ENCODE peak calls at places on chromosome 9, in nine cellular contexts. L is ovary, E is IMR-90, S is endothelial cell of umbilical vein, T is esophagus muscularis mucosa, D is H1, Z is A549, A is SJSA1, W is lung. M is an unnamed sample. For H3K4me1 and H3K9me3, the result is how much of the 10 kb centered on the place peaks cover.

GRCh38 chr9:119667163-119667562 is 297.9 kb upstream of the BRINP1 start:
- DNase-seq in D (no peak), A (no peak), Z (no peak), W (no peak), L (no peak), S (no peak), T (no peak), E (no peak), M (no peak)

GRCh38 chr9:7879551-7880245 is 80.1 kb upstream of the DMAC1 start:
- DNase-seq in Z (no peak), W (no peak), L (no peak), D (peak), S (no peak), E (no peak), A (no peak), T (no peak), M (no peak)

GRCh38 chr9:1612886-1613285 is 402.3 kb upstream of the SMARCA2 start:
- DNase-seq in E (no peak), L (no peak), S (no peak), W (no peak), T (no peak), Z (no peak), A (no peak), D (no peak), M (no peak)

GRCh38 chr9:131739988-131740648 is at the start of gene RAPGEF1:
- DNase-seq in T (no peak), L (peak), D (peak), A (peak), W (peak), E (no peak), Z (peak), S (no peak), M (no peak)

GRCh38 chr9:89435315-89435823 is 62.5 kb downstream of the SEMA4D start:
- DNase-seq in W (peak), E (no peak), L (no peak), Z (peak), A (no peak), S (no peak), D (peak), T (no peak), M (peak)

GRCh38 chr9:126830827-126831226 is 26.0 kb downstream of the ZBTB43 start:
- DNase-seq in E (no peak), Z (no peak), D (no peak), W (no peak), T (no peak), A (no peak), L (no peak), S (no peak), M (no peak)

GRCh38 chr9:134885647-134886412 is 5.2 kb downstream of the FCN2 start:
- DNase-seq in Z (no peak), A (no peak), E (no peak), W (no peak), T (no peak), S (no peak), L (no peak), D (no peak), M (no peak)

GRCh38 chr9:107330420-107330819 is 47.3 kb downstream of the RAD23B start:
- DNase-seq in E (no peak), S (no peak), A (no peak), L (no peak), D (no peak), Z (no peak), W (no peak), T (no peak), M (no peak)

GRCh38 chr9:109190151-109190550 is 23.1 kb upstream of the FRRS1L start:
- DNase-seq in A (no peak), D (no peak), Z (no peak), S (no peak), W (no peak), L (no peak), E (peak), T (no peak), M (no peak)

GRCh38 chr9:88278036-88278435 is 110.2 kb upstream of the SPIN1 start:
- DNase-seq in D (no peak), Z (no peak), W (no peak), L (no peak), E (no peak), S (no peak), T (no peak), A (no peak), M (no peak)

GRCh38 chr9:607417-607816 is 234.1 kb upstream of the DMRT1 start:
- DNase-seq in W (peak), E (no peak), S (no peak), D (no peak), T (no peak), A (no peak), L (no peak), Z (no peak), M (no peak)

GRCh38 chr9:18492612-18493011 is 18.7 kb downstream of the ADAMTSL1 start:
- DNase-seq in T (no peak), S (peak), A (no peak), Z (no peak), W (no peak), E (no peak), D (no peak), L (no peak), M (no peak)

GRCh38 chr9:36665921-36666429 is 93.3 kb downstream of the MELK start:
- DNase-seq in E (peak), W (no peak), A (no peak), T (no peak), Z (no peak), D (no peak), L (no peak), S (peak), M (no peak)

GRCh38 chr9:76576344-76576743 is 117.4 kb downstream of the GCNT1 start:
- DNase-seq in S (no peak), W (no peak), E (peak), T (no peak), L (no peak), Z (no peak), A (peak), D (no peak), M (no peak)

GRCh38 chr9:87336407-87336806 is 161.3 kb upstream of the DAPK1 start:
- DNase-seq in A (no peak), L (no peak), T (peak), D (no peak), Z (peak), S (no peak), W (no peak), E (no peak), M (no peak)

GRCh38 chr9:128635266-128636023 is 21.2 kb downstream of the DYNC2I2 start:
- DNase-seq in L (peak), T (peak), A (peak), Z (peak), S (peak), D (peak), E (peak), W (peak), M (peak)

GRCh38 chr9:36137392-36138004 is 965 bp downstream of the GLIPR2 start:
- DNase-seq in A (no peak), W (no peak), Z (no peak), L (peak), S (peak), T (no peak), D (no peak), E (peak), M (no peak)

GRCh38 chr9:132584616-132585560 is 2.5 kb downstream of the BARHL1 start:
- DNase-seq in W (no peak), L (no peak), A (no peak), E (peak), D (no peak), S (no peak), Z (peak), T (no peak), M (no peak)

GRCh38 chr9:94167055-94167346 is 82.7 kb downstream of the PTPDC1 start:
- DNase-seq in S (no peak), W (no peak), D (no peak), L (no peak), Z (no peak), E (no peak), A (no peak), T (no peak), M (no peak)

GRCh38 chr9:122212473-122213004 is 16.2 kb downstream of the LHX6 start:
- DNase-seq in L (no peak), E (no peak), Z (no peak), D (no peak), W (no peak), A (no peak), T (no peak), S (no peak), M (no peak)

GRCh38 chr9:120212153-120212852 is 367.7 kb downstream of the CDK5RAP2 start:
- DNase-seq in L (no peak), T (no peak), E (no peak), W (no peak), A (no peak), D (no peak), S (no peak), Z (no peak), M (no peak)

GRCh38 chr9:30258079-30258478 is 2126.4 kb upstream of the ACO1 start:
- DNase-seq in E (no peak), L (no peak), A (no peak), S (no peak), T (no peak), W (no peak), D (no peak), Z (no peak), M (no peak)

GRCh38 chr9:14322211-14323082 is 8.5 kb upstream of the NFIB start:
- DNase-seq in T (peak), D (peak), Z (peak), S (peak), A (peak), L (peak), E (peak), W (peak), M (no peak)

GRCh38 chr9:98785333-98785933 is 10.9 kb downstream of the ANKS6 start:
- DNase-seq in A (no peak), S (no peak), T (peak), E (no peak), W (peak), L (no peak), D (peak), Z (no peak), M (no peak)

GRCh38 chr9:100087218-100087617 is 11.6 kb downstream of the ERP44 start:
- DNase-seq in T (no peak), Z (no peak), A (no peak), L (no peak), W (no peak), D (no peak), S (peak), E (peak), M (no peak)

GRCh38 chr9:128128836-128129590 is 1.5 kb upstream of the PTGES2 start:
- DNase-seq in T (no peak), S (no peak), A (no peak), D (no peak), L (peak), E (no peak), Z (no peak), W (no peak), M (no peak)

GRCh38 chr9:70049236-70049635 is 5.6 kb downstream of the MAMDC2 start:
- DNase-seq in L (peak), S (no peak), W (no peak), Z (no peak), T (no peak), D (peak), E (peak), A (no peak), M (no peak)

GRCh38 chr9:70668751-70669150 is 254.3 kb upstream of the KLF9 start:
- DNase-seq in Z (no peak), L (no peak), D (no peak), E (no peak), A (no peak), W (no peak), T (no peak), S (no peak), M (no peak)

GRCh38 chr9:76292246-76292645 is 102.0 kb downstream of the RFK start:
- DNase-seq in D (no peak), E (peak), Z (no peak), T (no peak), W (no peak), A (no peak), L (no peak), S (no peak), M (no peak)

GRCh38 chr9:4114569-4115505 is 185.0 kb downstream of the GLIS3 start:
- DNase-seq in S (no peak), D (no peak), E (peak), A (no peak), Z (peak), W (no peak), T (no peak), L (no peak), M (no peak)

GRCh38 chr9:2228132-2228531 is 213.0 kb downstream of the SMARCA2 start:
- DNase-seq in Z (peak), W (peak), D (peak), E (no peak), S (peak), T (no peak), L (no peak), A (no peak), M (peak)

GRCh38 chr9:137441935-137442321 is 771 bp upstream of the ENTPD8 start:
- DNase-seq in E (no peak), L (no peak), W (no peak), S (no peak), Z (no peak), T (no peak), D (no peak), A (no peak), M (no peak)
- H3K27ac ChIP-seq in E (no peak), L (no peak), W (no peak), S (no peak), Z (peak), T (no peak), D (no peak), A (no peak), M (no peak)

DNA sequence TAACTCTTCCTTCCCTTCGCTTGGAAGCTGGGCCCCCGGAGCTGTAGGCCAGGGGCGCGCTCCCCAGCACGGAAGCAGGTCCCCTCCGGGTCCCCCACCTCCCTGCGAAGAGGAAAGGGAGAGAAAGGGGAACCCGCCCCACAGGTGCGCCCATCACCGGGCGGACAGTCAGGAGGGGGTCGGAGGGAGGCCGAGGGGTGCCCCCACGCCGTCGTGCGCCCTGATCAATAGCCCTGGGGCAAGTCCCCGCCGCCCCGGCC is 793 bp downstream of the AGPAT2 start:
- DNase-seq in Z (no peak), A (no peak), W (no peak), S (no peak), T (no peak), D (peak), E (no peak), L (no peak), M (no peak)
- H3K4me1 ChIP-seq in Z (under half), A (under half), W (under half), S (under half), T (half or more), D (under half), E (under half), L (under half), M (under half)

DNA sequence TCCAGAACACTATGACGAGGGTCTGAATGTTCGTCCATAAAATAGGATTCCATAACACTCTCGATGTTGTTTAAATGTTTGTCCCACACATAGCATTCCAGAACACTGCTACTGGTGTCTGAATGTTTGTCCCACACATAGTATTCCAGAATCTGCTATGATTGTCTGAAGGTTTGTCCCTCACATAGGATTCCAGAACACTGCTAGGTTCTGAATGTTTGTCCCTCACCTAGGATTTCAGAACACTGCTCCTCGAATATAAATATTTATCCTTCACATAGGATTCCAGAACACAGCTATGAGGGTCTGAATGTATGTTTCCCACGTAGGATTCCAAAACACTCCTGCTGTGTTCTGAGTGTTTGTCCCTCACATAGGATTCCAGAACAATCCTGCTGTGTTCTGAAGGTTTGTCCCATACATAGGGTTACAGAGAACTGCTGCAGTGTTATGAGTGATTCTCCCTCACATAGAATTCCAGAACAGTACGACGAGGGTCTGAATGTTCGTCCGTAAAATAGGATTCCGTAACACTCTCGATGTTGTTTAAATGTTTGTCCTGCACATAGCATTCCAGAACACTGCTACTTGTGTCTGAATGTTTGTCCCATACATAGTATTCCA is 215.3 kb downstream of the FOXD4L6 start:
- DNase-seq in E (no peak), A (no peak), W (no peak), S (no peak), Z (no peak), L (no peak), T (peak), D (no peak), M (no peak)
- H3K9me3 ChIP-seq in E (half or more), A (under half), W (half or more), S (under half), Z (half or more), L (under half), T (half or more), D (half or more), M (under half)

GRCh38 chr9:114231218-114232090 is 76.1 kb downstream of the COL27A1 start:
- DNase-seq in S (no peak), A (no peak), L (no peak), W (no peak), D (no peak), T (no peak), E (no peak), Z (no peak), M (no peak)
- H3K27ac ChIP-seq in S (no peak), A (no peak), L (no peak), W (no peak), D (no peak), T (no peak), E (no peak), Z (no peak), M (no peak)

GRCh38 chr9:35112257-35113020 is 3.2 kb downstream of the ATOSB start:
- DNase-seq in A (no peak), D (no peak), W (no peak), T (no peak), S (peak), E (peak), Z (no peak), L (no peak), M (no peak)

GRCh38 chr9:35108461-35108860 is 5.5 kb upstream of the STOML2 start:
- DNase-seq in D (no peak), A (no peak), S (no peak), Z (no peak), W (no peak), T (no peak), E (no peak), L (no peak), M (no peak)

GRCh38 chr9:35111006-35111933 is 4.4 kb downstream of the ATOSB start:
- DNase-seq in W (peak), D (peak), A (peak), L (peak), Z (peak), S (peak), T (peak), E (peak), M (peak)

GRCh38 chr9:35108946-35109575 is 6.1 kb upstream of the STOML2 start:
- DNase-seq in E (no peak), S (no peak), W (no peak), A (no peak), L (no peak), D (no peak), Z (no peak), T (no peak), M (no peak)

DNA sequence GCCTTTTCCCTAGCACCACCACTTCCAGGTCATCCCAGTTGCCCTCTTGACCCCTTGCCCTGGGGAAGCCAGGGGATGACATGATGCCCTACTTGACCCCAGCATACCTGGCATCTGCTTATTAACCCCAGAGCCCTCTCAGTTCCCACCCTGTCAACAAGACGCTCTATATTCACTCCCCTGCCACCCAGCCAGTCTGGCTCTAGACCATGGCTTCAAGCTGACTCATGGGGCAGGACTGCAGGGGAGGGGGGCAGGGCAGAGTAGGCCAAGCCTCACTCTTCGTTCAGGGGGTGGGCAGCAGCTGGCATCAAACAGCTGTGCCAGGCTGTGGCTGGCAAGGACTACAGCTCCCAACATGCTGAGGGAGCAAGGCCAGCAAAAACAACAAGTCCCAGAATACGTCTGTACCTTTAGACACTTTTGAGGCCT is 5.3 kb downstream of the ATOSB start:
- DNase-seq in Z (peak), D (no peak), A (peak), E (peak), W (no peak), L (no peak), T (no peak), S (peak), M (no peak)
- H3K4me1 ChIP-seq in Z (under half), D (under half), A (under half), E (under half), W (under half), L (under half), T (under half), S (under half), M (under half)

M was measured in iPS DF 6.9.